ENCODE peak calls at places on chromosome 18, in eight cellular contexts. O is A549; Y is astrocyte; S is tibial nerve; X is effector memory CD4-positive, alpha-beta T cell; C is PC-9; E is tibial artery; G is body of pancreas. A is an unnamed sample. For H3K4me1, the result is how much of the 10 kb centered on the place peaks cover.

GRCh38 chr18:47283476-47283875 is 32.0 kb upstream of the SKOR2 start:
- DNase-seq in O (peak), Y (peak), S (no peak), X (no peak), C (no peak), E (no peak), G (no peak), A (no peak)

GRCh38 chr18:32257073-32257780 is 67.4 kb downstream of the MEP1B start:
- DNase-seq in O (no peak), Y (no peak), S (no peak), X (no peak), C (no peak), E (no peak), G (no peak), A (peak)

GRCh38 chr18:33184178-33184577 is 256.3 kb downstream of the CCDC178 start:
- DNase-seq in O (no peak), Y (no peak), S (no peak), X (no peak), C (peak), E (no peak), G (no peak), A (no peak)

GRCh38 chr18:49668583-49669290 is 106.9 kb downstream of the LIPG start:
- DNase-seq in O (no peak), Y (peak), S (peak), X (no peak), C (no peak), E (no peak), G (peak), A (no peak)

GRCh38 chr18:36711813-36712444 is 116.9 kb downstream of the TPGS2 start:
- DNase-seq in O (peak), Y (peak), S (no peak), X (no peak), C (peak), E (no peak), G (peak), A (peak)

GRCh38 chr18:49399003-49399402 is 61.4 kb downstream of the DYM start:
- DNase-seq in O (no peak), Y (no peak), S (no peak), X (no peak), C (no peak), E (no peak), G (no peak), A (peak)

GRCh38 chr18:49581369-49581768 is 19.5 kb downstream of the LIPG start:
- DNase-seq in O (no peak), Y (no peak), S (no peak), X (no peak), C (no peak), E (no peak), G (no peak), A (no peak)

GRCh38 chr18:75109001-75109400 is 99.9 kb downstream of the PTGR3 start:
- DNase-seq in O (no peak), Y (no peak), S (no peak), X (no peak), C (no peak), E (no peak), G (no peak), A (no peak)

GRCh38 chr18:32552421-32553030 is 81.8 kb upstream of the GAREM1 start:
- DNase-seq in O (peak), Y (peak), S (peak), X (no peak), C (peak), E (no peak), G (peak), A (peak)

GRCh38 chr18:72107647-72108046 is 436.5 kb downstream of the CBLN2 start:
- DNase-seq in O (peak), Y (peak), S (no peak), X (no peak), C (no peak), E (no peak), G (no peak), A (no peak)

DNA sequence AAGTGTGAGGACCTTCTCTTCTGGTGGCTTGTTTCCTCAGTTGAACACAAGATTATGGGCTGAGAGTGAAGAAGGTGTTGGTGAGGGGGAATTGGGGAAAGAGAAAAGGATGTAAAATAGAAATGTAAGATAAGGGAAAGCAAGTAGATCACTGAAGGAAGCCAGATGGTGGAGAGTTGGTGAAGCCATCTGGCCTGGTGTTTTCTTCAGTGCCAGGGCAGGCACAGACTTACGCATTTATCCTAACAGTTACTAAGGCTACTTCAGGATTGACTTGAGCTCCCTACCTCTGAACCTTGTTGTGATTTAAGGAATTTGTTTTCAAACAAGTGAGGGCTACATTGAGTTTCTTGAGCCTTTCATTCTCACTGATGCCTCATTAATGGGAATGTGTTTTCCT is 113.8 kb downstream of the GALNT1 start:
- DNase-seq in O (no peak), Y (no peak), S (no peak), X (no peak), C (no peak), E (no peak), G (no peak), A (no peak)
- H3K27ac ChIP-seq in O (no peak), Y (no peak), S (peak), X (no peak), C (no peak), E (no peak), G (peak), A (no peak)

GRCh38 chr18:58501497-58501896 is 127.4 kb downstream of the ALPK2 start:
- DNase-seq in O (no peak), Y (no peak), S (no peak), X (no peak), C (no peak), E (no peak), G (no peak), A (no peak)
- H3K4me1 ChIP-seq in O (under half), Y (under half), S (under half), X (under half), C (under half), E (under half), G (under half), A (under half)

GRCh38 chr18:59839241-59839640 is 60.6 kb upstream of the PMAIP1 start:
- DNase-seq in O (no peak), Y (no peak), S (no peak), X (no peak), C (no peak), E (no peak), G (no peak), A (no peak)

GRCh38 chr18:59837586-59837985 is 62.2 kb upstream of the PMAIP1 start:
- DNase-seq in O (peak), Y (peak), S (peak), X (peak), C (peak), E (no peak), G (peak), A (peak)

GRCh38 chr18:59835656-59836379 is 64.0 kb upstream of the PMAIP1 start:
- DNase-seq in O (no peak), Y (peak), S (no peak), X (no peak), C (no peak), E (no peak), G (no peak), A (no peak)

GRCh38 chr18:59842947-59843346 is 56.8 kb upstream of the PMAIP1 start:
- DNase-seq in O (no peak), Y (no peak), S (no peak), X (no peak), C (no peak), E (no peak), G (no peak), A (peak)

GRCh38 chr18:59839931-59840685 is 59.7 kb upstream of the PMAIP1 start:
- DNase-seq in O (no peak), Y (peak), S (no peak), X (no peak), C (no peak), E (no peak), G (no peak), A (no peak)
- H3K27ac ChIP-seq in O (no peak), Y (no peak), S (no peak), X (no peak), C (no peak), E (no peak), G (no peak), A (no peak)

GRCh38 chr18:3256693-3257626 is 5.0 kb upstream of the MYL12B start:
- DNase-seq in O (peak), Y (peak), S (no peak), X (no peak), C (peak), E (no peak), G (peak), A (no peak)
- H3K4me1 ChIP-seq in O (under half), Y (under half), S (under half), X (under half), C (under half), E (half or more), G (half or more), A (under half)

DNA sequence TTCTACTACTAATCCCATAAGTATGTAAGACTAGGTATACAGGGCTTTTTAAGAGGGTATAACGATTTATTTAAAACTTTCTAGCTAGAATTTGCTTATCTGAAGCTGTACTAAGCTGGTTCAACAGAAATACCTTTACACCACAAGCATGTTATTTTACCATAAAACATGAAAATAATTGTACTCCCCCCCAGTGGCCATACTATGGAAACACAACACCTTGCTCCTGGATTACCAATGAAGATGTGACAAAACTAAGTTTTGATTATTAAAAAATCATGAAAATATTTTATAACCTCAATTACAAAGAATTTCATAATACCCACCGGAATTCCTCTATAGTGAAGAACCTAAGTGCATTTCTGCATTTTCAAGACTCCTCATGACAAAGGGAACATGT is 27.3 kb downstream of the LPIN2 start:
- DNase-seq in O (peak), Y (peak), S (no peak), X (no peak), C (no peak), E (no peak), G (no peak), A (no peak)
- H3K27ac ChIP-seq in O (peak), Y (no peak), S (no peak), X (no peak), C (peak), E (no peak), G (peak), A (no peak)

GRCh38 chr18:48324651-48325050 is 84.5 kb downstream of the ZBTB7C start:
- DNase-seq in O (no peak), Y (no peak), S (no peak), X (no peak), C (no peak), E (no peak), G (no peak), A (peak)
- H3K4me1 ChIP-seq in O (under half), Y (under half), S (under half), X (under half), C (under half), E (under half), G (under half), A (under half)

GRCh38 chr18:13284330-13285027 is 65.9 kb downstream of the LDLRAD4 start:
- DNase-seq in O (no peak), Y (no peak), S (no peak), X (no peak), C (no peak), E (peak), G (no peak), A (no peak)
- H3K27ac ChIP-seq in O (no peak), Y (no peak), S (no peak), X (no peak), C (no peak), E (peak), G (no peak), A (no peak)

GRCh38 chr18:8607776-8608682 is 1.2 kb upstream of the RAB12 start:
- DNase-seq in O (no peak), Y (no peak), S (no peak), X (no peak), C (no peak), E (no peak), G (no peak), A (peak)

GRCh38 chr18:8611916-8612576 is 2.8 kb downstream of the RAB12 start:
- DNase-seq in O (no peak), Y (no peak), S (no peak), X (no peak), C (peak), E (no peak), G (no peak), A (peak)

GRCh38 chr18:8608795-8609673 is at the start of gene RAB12:
- DNase-seq in O (peak), Y (peak), S (peak), X (peak), C (peak), E (peak), G (peak), A (peak)

GRCh38 chr18:8609711-8610441 is 639 bp downstream of the RAB12 start:
- DNase-seq in O (no peak), Y (no peak), S (no peak), X (no peak), C (no peak), E (no peak), G (peak), A (no peak)

GRCh38 chr18:8610442-8610801 is 1.2 kb downstream of the RAB12 start:
- DNase-seq in O (no peak), Y (no peak), S (no peak), X (no peak), C (no peak), E (no peak), G (peak), A (no peak)
- H3K4me1 ChIP-seq in O (under half), Y (under half), S (half or more), X (under half), C (half or more), E (under half), G (under half), A (under half)